ENCODE peak calls at places on chromosomes 1 and 21, in four cellular contexts. F is IMR-90, L is uterus, U is transverse colon. N is an unnamed sample.

GRCh38 chr1:111142358-111142975 is 2.4 kb downstream of the CEPT1 start:
- DNase-seq in F (no peak), L (no peak), U (no peak), N (no peak)

GRCh38 chr1:226524547-226524946 is 24.0 kb upstream of the STUM start:
- DNase-seq in F (no peak), L (no peak), U (no peak), N (no peak)

GRCh38 chr1:20634594-20635084 is 1.4 kb downstream of the PINK1 start:
- DNase-seq in F (peak; percentile 25), L (no peak), U (peak; percentile 59), N (peak; percentile 95)

GRCh38 chr1:169364948-169365347 is 2.6 kb downstream of the NME7 start:
- DNase-seq in F (no peak), L (no peak), U (no peak), N (no peak)

GRCh38 chr1:58936973-58937372 is 153.1 kb upstream of the JUN start:
- DNase-seq in F (no peak), L (no peak), U (no peak), N (no peak)

GRCh38 chr1:151939789-151940188 is 30.5 kb upstream of the THEM4 start:
- DNase-seq in F (no peak), L (no peak), U (no peak), N (no peak)

GRCh38 chr1:114010433-114011184 is 31.3 kb downstream of the OLFML3 start:
- DNase-seq in F (no peak), L (no peak), U (no peak), N (no peak)

GRCh38 chr1:229253170-229253974 is 17.5 kb upstream of the RAB4A start:
- DNase-seq in F (peak; percentile 32), L (no peak), U (peak; percentile 18), N (no peak)

GRCh38 chr1:176858421-176858916 is 306.0 kb downstream of the ASTN1 start:
- DNase-seq in F (no peak), L (no peak), U (no peak), N (no peak)

GRCh38 chr1:35555601-35556477 is 1.4 kb downstream of the KIAA0319L start:
- DNase-seq in F (peak; percentile 78), L (no peak), U (no peak), N (no peak)

GRCh38 chr1:2233997-2234761 is 6.1 kb downstream of the SKI start:
- DNase-seq in F (peak; percentile 87), L (peak; percentile 89), U (peak; percentile 81), N (peak; percentile 96)

GRCh38 chr1:234721476-234722266 is 111.7 kb upstream of the IRF2BP2 start:
- DNase-seq in F (peak; percentile 98), L (peak; percentile 91), U (peak; percentile 54), N (peak; percentile 81)

GRCh38 chr1:18921506-18922251 is 19.3 kb upstream of the ALDH4A1 start:
- DNase-seq in F (no peak), L (peak; percentile 56), U (no peak), N (no peak)

GRCh38 chr1:205091043-205091740 is 6.9 kb upstream of the TMEM81 start:
- DNase-seq in F (peak; percentile 38), L (no peak), U (no peak), N (no peak)

GRCh38 chr1:151612506-151613274 is 840 bp downstream of the SNX27 start:
- DNase-seq in F (no peak), L (peak; percentile 50), U (peak; percentile 38), N (no peak)

GRCh38 chr1:66539491-66539890 is 5.5 kb downstream of the SGIP1 start:
- DNase-seq in F (no peak), L (no peak), U (no peak), N (no peak)

GRCh38 chr1:229121845-229122436 is 149.0 kb upstream of the RAB4A start:
- DNase-seq in F (no peak), L (no peak), U (no peak), N (no peak)

GRCh38 chr1:47192458-47193384 is 2.9 kb upstream of the PDZK1IP1 start:
- DNase-seq in F (peak; percentile 53), L (peak; percentile 71), U (peak; percentile 82), N (peak; percentile 73)

GRCh38 chr1:186030453-186030852 is 296.3 kb downstream of the HMCN1 start:
- DNase-seq in F (no peak), L (no peak), U (no peak), N (no peak)

GRCh38 chr1:32068891-32069590 is 3.7 kb upstream of the TMEM39B start:
- DNase-seq in F (peak; percentile 62), L (no peak), U (no peak), N (no peak)

GRCh38 chr1:48036693-48037386 is 39.7 kb upstream of the TRABD2B start:
- DNase-seq in F (peak; percentile 7), L (no peak), U (no peak), N (no peak)

GRCh38 chr1:109904105-109904817 is 6.4 kb upstream of the CSF1 start:
- DNase-seq in F (no peak), L (no peak), U (no peak), N (no peak)
- TF ChIP-seq POLR2A in F (no peak), L (no peak), U (no peak), N (no peak)

GRCh38 chr1:206705744-206706297 is 21.1 kb downstream of the MAPKAPK2 start:
- DNase-seq in F (no peak), L (no peak), U (no peak), N (no peak)
- H3K27ac ChIP-seq in F (peak overlapping the region; percentile 13), L (peak overlapping the region; percentile 14), U (peak overlapping the region; percentile 63), N (peak overlapping the region; percentile 6)

GRCh38 chr21:43787180-43787533 is 2.2 kb upstream of the RRP1 start:
- DNase-seq in F (no peak), L (no peak), U (no peak), N (no peak)

GRCh38 chr21:43786423-43787179 is 2.8 kb upstream of the RRP1 start:
- DNase-seq in F (no peak), L (no peak), U (no peak), N (no peak)

GRCh38 chr21:43790053-43790524 is 712 bp downstream of the RRP1 start:
- DNase-seq in F (no peak), L (no peak), U (no peak), N (no peak)

GRCh38 chr21:43792406-43792805 is 3.0 kb downstream of the RRP1 start:
- DNase-seq in F (no peak), L (no peak), U (no peak), N (no peak)

GRCh38 chr21:43789276-43790052 is at the start of gene RRP1:
- DNase-seq in F (peak; percentile 78), L (peak; percentile 82), U (peak; percentile 93), N (peak; percentile 93)
- TF ChIP-seq POLR2A in F (peak; percentile 81), L (peak; percentile 78), U (peak; percentile 78), N (peak; percentile 14)

GRCh38 chr1:39497570-39497969 is 6.1 kb downstream of the BMP8A start:
- DNase-seq in F (no peak), L (no peak), U (no peak), N (no peak)
- H3K27ac ChIP-seq in F (no peak overlapping the region), L (peak overlapping the region; percentile 61), U (no peak overlapping the region), N (no peak overlapping the region)

GRCh38 chr1:231039161-231040018 is 664 bp downstream of the FAM89A start:
- DNase-seq in F (peak; percentile 37), L (no peak), U (peak; percentile 35), N (peak; percentile 58)

GRCh38 chr1:231041705-231042261 is 1.7 kb upstream of the FAM89A start:
- DNase-seq in F (no peak), L (no peak), U (no peak), N (no peak)

GRCh38 chr1:231040800-231041704 is 998 bp upstream of the FAM89A start:
- DNase-seq in F (no peak), L (peak; percentile 44), U (no peak), N (no peak)

GRCh38 chr1:231037585-231038517 is 2.2 kb downstream of the FAM89A start:
- DNase-seq in F (no peak), L (no peak), U (no peak), N (no peak)

GRCh38 chr1:231040019-231040799 is at the start of gene FAM89A:
- DNase-seq in F (no peak), L (peak; percentile 59), U (peak; percentile 72), N (peak; percentile 56)
- TF ChIP-seq POLR2A in F (no peak), L (peak; percentile 44), U (no peak), N (peak; percentile 53)

GRCh38 chr1:17591814-17592430 is 52.4 kb downstream of the ARHGEF10L start:
- DNase-seq in F (no peak), L (no peak), U (no peak), N (no peak)

GRCh38 chr1:17594690-17595601 is 55.4 kb downstream of the ARHGEF10L start:
- DNase-seq in F (no peak), L (no peak), U (no peak), N (no peak)

GRCh38 chr1:17596186-17596585 is 56.7 kb downstream of the ARHGEF10L start:
- DNase-seq in F (no peak), L (no peak), U (peak; percentile 84), N (no peak)

GRCh38 chr1:17595602-17595925 is 56.1 kb downstream of the ARHGEF10L start:
- DNase-seq in F (no peak), L (no peak), U (no peak), N (no peak)

GRCh38 chr1:17594026-17594425 is 54.5 kb downstream of the ARHGEF10L start:
- DNase-seq in F (no peak), L (no peak), U (no peak), N (no peak)
- H3K27ac ChIP-seq in F (no peak overlapping the region), L (no peak overlapping the region), U (peak overlapping the region; percentile 92), N (peak overlapping the region; percentile 8)

GRCh38 chr1:28246427-28246832 is 10.5 kb downstream of the ATP5IF1 start:
- DNase-seq in F (peak; percentile 47), L (no peak), U (peak; percentile 38), N (no peak)
- TF ChIP-seq POLR2A in F (no peak), L (no peak), U (no peak), N (no peak)

GRCh38 chr1:164709541-164710287 is 150.7 kb downstream of the PBX1 start:
- DNase-seq in F (peak; percentile 70), L (no peak), U (no peak), N (no peak)
- H3K27ac ChIP-seq in F (no peak overlapping the region), L (peak overlapping the region; percentile 85), U (peak overlapping the region; percentile 76), N (peak overlapping the region; percentile 18)

GRCh38 chr1:173714759-173715537 is at the start of gene KLHL20:
- DNase-seq in F (peak; percentile 90), L (peak; percentile 71), U (peak; percentile 86), N (peak; percentile 86)
- TF ChIP-seq POLR2A in F (peak; percentile 65), L (peak; percentile 47), U (peak; percentile 82), N (peak; percentile 91)

GRCh38 chr1:25989860-25990650 is 7.8 kb downstream of the PAFAH2 start:
- DNase-seq in F (peak; percentile 12), L (no peak), U (no peak), N (no peak)

GRCh38 chr1:25992689-25993146 is 5.1 kb downstream of the PAFAH2 start:
- DNase-seq in F (no peak), L (no peak), U (no peak), N (no peak)

GRCh38 chr1:25990702-25991395 is 7.0 kb downstream of the PAFAH2 start:
- DNase-seq in F (no peak), L (no peak), U (no peak), N (no peak)

GRCh38 chr1:25993197-25993951 is 4.5 kb downstream of the PAFAH2 start:
- DNase-seq in F (no peak), L (no peak), U (no peak), N (no peak)

GRCh38 chr1:25991937-25992688 is 5.8 kb downstream of the PAFAH2 start:
- DNase-seq in F (peak; percentile 68), L (no peak), U (no peak), N (no peak)
- H3K27ac ChIP-seq in F (no peak overlapping the region), L (no peak overlapping the region), U (no peak overlapping the region), N (no peak overlapping the region)

N was measured in adrenal gland.